ENCODE peak calls at places on chromosomes 7 and 10, in nine cellular contexts. One of them, this sample, is unnamed.

GRCh38 chr10:51010977-51011376 is 63.3 kb upstream of the PRKG1 start:
- DNase-seq in brain microvascular endothelial cell: no peak
- DNase-seq in NCI-H1436: no peak
- DNase-seq in neural crest cell: no peak
- DNase-seq in activated naive CD4-positive, alpha-beta T cell treated with Interleukin-2 at 50 U/mL for 16 hours: no peak
- DNase-seq in WERI-Rb-1: no peak
- DNase-seq in stimulated activated CD4-positive, alpha-beta T cell treated with anti-CD3 and anti-CD28 coated beads, Interleukin-2, amount 100 ng/mL, for 48 hours: no peak
- DNase-seq in NCI-H2029 treated with DMSO at 0.1 percent for 48 hours: no peak
- DNase-seq in iris pigment epithelial cell: peak; percentile 34
- DNase-seq in this sample: no peak

GRCh38 chr10:103480521-103480920 is 1.5 kb upstream of the CALHM3 start:
- DNase-seq in brain microvascular endothelial cell: no peak
- DNase-seq in NCI-H1436: no peak
- DNase-seq in neural crest cell: no peak
- DNase-seq in activated naive CD4-positive, alpha-beta T cell treated with Interleukin-2 at 50 U/mL for 16 hours: no peak
- DNase-seq in WERI-Rb-1: no peak
- DNase-seq in stimulated activated CD4-positive, alpha-beta T cell treated with anti-CD3 and anti-CD28 coated beads, Interleukin-2, amount 100 ng/mL, for 48 hours: no peak
- DNase-seq in NCI-H2029 treated with DMSO at 0.1 percent for 48 hours: no peak
- DNase-seq in iris pigment epithelial cell: peak; percentile 21
- DNase-seq in this sample: no peak

GRCh38 chr10:30999084-30999712 is 32.5 kb downstream of the ZNF438 start:
- DNase-seq in brain microvascular endothelial cell: peak; percentile 27
- DNase-seq in NCI-H1436: no peak
- DNase-seq in neural crest cell: no peak
- DNase-seq in activated naive CD4-positive, alpha-beta T cell treated with Interleukin-2 at 50 U/mL for 16 hours: no peak
- DNase-seq in WERI-Rb-1: no peak
- DNase-seq in stimulated activated CD4-positive, alpha-beta T cell treated with anti-CD3 and anti-CD28 coated beads, Interleukin-2, amount 100 ng/mL, for 48 hours: peak; percentile 3
- DNase-seq in NCI-H2029 treated with DMSO at 0.1 percent for 48 hours: no peak
- DNase-seq in iris pigment epithelial cell: peak; percentile 60
- DNase-seq in this sample: no peak

GRCh38 chr7:105439174-105439893 is 50.6 kb upstream of the SRPK2 start:
- DNase-seq in brain microvascular endothelial cell: peak; percentile 28
- DNase-seq in NCI-H1436: no peak
- DNase-seq in neural crest cell: no peak
- DNase-seq in activated naive CD4-positive, alpha-beta T cell treated with Interleukin-2 at 50 U/mL for 16 hours: no peak
- DNase-seq in WERI-Rb-1: no peak
- DNase-seq in stimulated activated CD4-positive, alpha-beta T cell treated with anti-CD3 and anti-CD28 coated beads, Interleukin-2, amount 100 ng/mL, for 48 hours: peak; percentile 8
- DNase-seq in NCI-H2029 treated with DMSO at 0.1 percent for 48 hours: peak; percentile 87
- DNase-seq in iris pigment epithelial cell: peak; percentile 71
- DNase-seq in this sample: no peak

GRCh38 chr7:106610996-106611886 is 49.7 kb downstream of the CCDC71L start:
- DNase-seq in brain microvascular endothelial cell: no peak
- DNase-seq in NCI-H1436: peak; percentile 53
- DNase-seq in neural crest cell: no peak
- DNase-seq in activated naive CD4-positive, alpha-beta T cell treated with Interleukin-2 at 50 U/mL for 16 hours: no peak
- DNase-seq in WERI-Rb-1: no peak
- DNase-seq in stimulated activated CD4-positive, alpha-beta T cell treated with anti-CD3 and anti-CD28 coated beads, Interleukin-2, amount 100 ng/mL, for 48 hours: no peak
- DNase-seq in NCI-H2029 treated with DMSO at 0.1 percent for 48 hours: no peak
- DNase-seq in iris pigment epithelial cell: peak; percentile 67
- DNase-seq in this sample: peak; percentile 77

GRCh38 chr10:20737107-20737506 is 160.0 kb downstream of the NEBL start:
- DNase-seq in brain microvascular endothelial cell: no peak
- DNase-seq in NCI-H1436: no peak
- DNase-seq in neural crest cell: no peak
- DNase-seq in activated naive CD4-positive, alpha-beta T cell treated with Interleukin-2 at 50 U/mL for 16 hours: no peak
- DNase-seq in WERI-Rb-1: no peak
- DNase-seq in stimulated activated CD4-positive, alpha-beta T cell treated with anti-CD3 and anti-CD28 coated beads, Interleukin-2, amount 100 ng/mL, for 48 hours: no peak
- DNase-seq in NCI-H2029 treated with DMSO at 0.1 percent for 48 hours: no peak
- DNase-seq in iris pigment epithelial cell: no peak
- DNase-seq in this sample: no peak

GRCh38 chr7:107210400-107210799 is 41.6 kb downstream of the HBP1 start:
- DNase-seq in brain microvascular endothelial cell: no peak
- DNase-seq in NCI-H1436: no peak
- DNase-seq in neural crest cell: no peak
- DNase-seq in activated naive CD4-positive, alpha-beta T cell treated with Interleukin-2 at 50 U/mL for 16 hours: no peak
- DNase-seq in WERI-Rb-1: no peak
- DNase-seq in stimulated activated CD4-positive, alpha-beta T cell treated with anti-CD3 and anti-CD28 coated beads, Interleukin-2, amount 100 ng/mL, for 48 hours: no peak
- DNase-seq in NCI-H2029 treated with DMSO at 0.1 percent for 48 hours: no peak
- DNase-seq in iris pigment epithelial cell: no peak
- DNase-seq in this sample: no peak

GRCh38 chr7:13262929-13263530 is 575.6 kb downstream of the ARL4A start:
- DNase-seq in brain microvascular endothelial cell: peak; percentile 22
- DNase-seq in NCI-H1436: peak; percentile 17
- DNase-seq in neural crest cell: no peak
- DNase-seq in activated naive CD4-positive, alpha-beta T cell treated with Interleukin-2 at 50 U/mL for 16 hours: no peak
- DNase-seq in WERI-Rb-1: no peak
- DNase-seq in stimulated activated CD4-positive, alpha-beta T cell treated with anti-CD3 and anti-CD28 coated beads, Interleukin-2, amount 100 ng/mL, for 48 hours: no peak
- DNase-seq in NCI-H2029 treated with DMSO at 0.1 percent for 48 hours: peak; percentile 11
- DNase-seq in iris pigment epithelial cell: peak; percentile 51
- DNase-seq in this sample: peak; percentile 38

GRCh38 chr10:132974886-132975881 is 32.8 kb upstream of the CFAP46 start:
- DNase-seq in brain microvascular endothelial cell: no peak
- DNase-seq in NCI-H1436: no peak
- DNase-seq in neural crest cell: no peak
- DNase-seq in activated naive CD4-positive, alpha-beta T cell treated with Interleukin-2 at 50 U/mL for 16 hours: no peak
- DNase-seq in WERI-Rb-1: no peak
- DNase-seq in stimulated activated CD4-positive, alpha-beta T cell treated with anti-CD3 and anti-CD28 coated beads, Interleukin-2, amount 100 ng/mL, for 48 hours: no peak
- DNase-seq in NCI-H2029 treated with DMSO at 0.1 percent for 48 hours: no peak
- DNase-seq in iris pigment epithelial cell: no peak
- DNase-seq in this sample: no peak

GRCh38 chr10:29181936-29182335 is 106.9 kb upstream of the LYZL1 start:
- DNase-seq in brain microvascular endothelial cell: no peak
- DNase-seq in NCI-H1436: no peak
- DNase-seq in neural crest cell: no peak
- DNase-seq in activated naive CD4-positive, alpha-beta T cell treated with Interleukin-2 at 50 U/mL for 16 hours: no peak
- DNase-seq in WERI-Rb-1: no peak
- DNase-seq in stimulated activated CD4-positive, alpha-beta T cell treated with anti-CD3 and anti-CD28 coated beads, Interleukin-2, amount 100 ng/mL, for 48 hours: no peak
- DNase-seq in NCI-H2029 treated with DMSO at 0.1 percent for 48 hours: no peak
- DNase-seq in iris pigment epithelial cell: no peak
- DNase-seq in this sample: no peak

GRCh38 chr7:123622660-123623386 is 21.2 kb downstream of the ASB15 start:
- DNase-seq in brain microvascular endothelial cell: no peak
- DNase-seq in NCI-H1436: peak; percentile 70
- DNase-seq in neural crest cell: no peak
- DNase-seq in activated naive CD4-positive, alpha-beta T cell treated with Interleukin-2 at 50 U/mL for 16 hours: no peak
- DNase-seq in WERI-Rb-1: no peak
- DNase-seq in stimulated activated CD4-positive, alpha-beta T cell treated with anti-CD3 and anti-CD28 coated beads, Interleukin-2, amount 100 ng/mL, for 48 hours: no peak
- DNase-seq in NCI-H2029 treated with DMSO at 0.1 percent for 48 hours: peak; percentile 88
- DNase-seq in iris pigment epithelial cell: peak; percentile 42
- DNase-seq in this sample: peak; percentile 94

GRCh38 chr10:110005716-110006115 is 2.1 kb upstream of the ADD3 start:
- DNase-seq in brain microvascular endothelial cell: peak; percentile 40
- DNase-seq in NCI-H1436: peak; percentile 43
- DNase-seq in neural crest cell: peak; percentile 20
- DNase-seq in activated naive CD4-positive, alpha-beta T cell treated with Interleukin-2 at 50 U/mL for 16 hours: no peak
- DNase-seq in WERI-Rb-1: peak; percentile 48
- DNase-seq in stimulated activated CD4-positive, alpha-beta T cell treated with anti-CD3 and anti-CD28 coated beads, Interleukin-2, amount 100 ng/mL, for 48 hours: no peak
- DNase-seq in NCI-H2029 treated with DMSO at 0.1 percent for 48 hours: no peak
- DNase-seq in iris pigment epithelial cell: peak; percentile 75
- DNase-seq in this sample: peak; percentile 10

GRCh38 chr10:53980210-53980609 is 820.8 kb downstream of the PCDH15 start:
- DNase-seq in brain microvascular endothelial cell: no peak
- DNase-seq in NCI-H1436: no peak
- DNase-seq in neural crest cell: no peak
- DNase-seq in activated naive CD4-positive, alpha-beta T cell treated with Interleukin-2 at 50 U/mL for 16 hours: no peak
- DNase-seq in WERI-Rb-1: no peak
- DNase-seq in stimulated activated CD4-positive, alpha-beta T cell treated with anti-CD3 and anti-CD28 coated beads, Interleukin-2, amount 100 ng/mL, for 48 hours: no peak
- DNase-seq in NCI-H2029 treated with DMSO at 0.1 percent for 48 hours: no peak
- DNase-seq in iris pigment epithelial cell: no peak
- DNase-seq in this sample: no peak

This sample was measured in NCI-H748 treated with DMSO at 0.1 percent for 48 hours.